ENCODE peak calls at places on chromosomes 2 and 18, in five cellular contexts. B, E, R, O and J are unnamed samples.

GRCh38 chr2:182103531-182103930 is 117.9 kb downstream of the PPP1R1C start:
- DNase-seq in B (no peak), O (no peak), R (no peak), E (no peak), J (no peak)

GRCh38 chr2:101446869-101447268 is 28.0 kb downstream of the RFX8 start:
- DNase-seq in R (peak; percentile 47), E (no peak), O (no peak), B (no peak), J (no peak)

GRCh38 chr2:44136186-44136585 is 32.5 kb upstream of the PPM1B start:
- DNase-seq in O (no peak), B (peak; percentile 44), E (no peak), R (peak; percentile 18), J (no peak)

GRCh38 chr2:171272039-171272438 is 111.3 kb upstream of the TLK1 start:
- DNase-seq in R (peak; percentile 93), E (peak; percentile 20), B (no peak), O (no peak), J (no peak)

GRCh38 chr2:69700381-69700780 is 41.6 kb upstream of the ANXA4 start:
- DNase-seq in O (no peak), B (no peak), E (no peak), R (no peak), J (no peak)

GRCh38 chr2:73614105-73614504 is 28.1 kb downstream of the NAT8 start:
- DNase-seq in R (no peak), B (no peak), O (no peak), E (no peak), J (no peak)

GRCh38 chr2:8511868-8512612 is 169.8 kb upstream of the ID2 start:
- DNase-seq in R (peak; percentile 30), B (no peak), E (no peak), O (no peak), J (no peak)

GRCh38 chr18:500556-501405 is at the start of gene COLEC12:
- DNase-seq in E (peak; percentile 33), O (no peak), R (peak; percentile 61), B (no peak), J (peak; percentile 20)

GRCh38 chr2:19654310-19655090 is 247.3 kb downstream of the TTC32 start:
- DNase-seq in B (no peak), O (no peak), E (no peak), R (no peak), J (no peak)

GRCh38 chr2:12858786-12859185 is 142.1 kb downstream of the TRIB2 start:
- DNase-seq in O (no peak), R (no peak), B (no peak), E (no peak), J (no peak)

GRCh38 chr2:60489269-60489668 is 64.2 kb downstream of the BCL11A start:
- DNase-seq in O (no peak), R (no peak), E (peak; percentile 59), B (no peak), J (no peak)

GRCh38 chr18:12843420-12844346 is 40.4 kb downstream of the PTPN2 start:
- DNase-seq in R (peak; percentile 31), O (no peak), B (no peak), E (no peak), J (no peak)

GRCh38 chr2:100967716-100968115 is 34.4 kb upstream of the RPL31 start:
- DNase-seq in O (no peak), R (no peak), B (no peak), E (no peak), J (no peak)

GRCh38 chr2:231785413-231785812 is 832 bp upstream of the COPS7B start:
- DNase-seq in B (no peak), O (no peak), R (no peak), E (no peak), J (no peak)

GRCh38 chr2:224034027-224034426 is 5.1 kb downstream of the SERPINE2 start:
- DNase-seq in B (no peak), R (no peak), O (no peak), E (no peak), J (no peak)

GRCh38 chr2:230346921-230347533 is 20.0 kb downstream of the SP140L start:
- DNase-seq in B (no peak), R (no peak), O (no peak), E (no peak), J (no peak)

GRCh38 chr2:224882291-224883171 is 159.7 kb downstream of the DOCK10 start:
- DNase-seq in O (no peak), E (no peak), B (no peak), R (peak; percentile 72), J (peak; percentile 14)

GRCh38 chr2:147247749-147248148 is 597.1 kb upstream of the ACVR2A start:
- DNase-seq in E (no peak), B (no peak), R (no peak), O (no peak), J (no peak)

GRCh38 chr2:40101076-40101688 is 322.1 kb upstream of the THUMPD2 start:
- DNase-seq in B (no peak), R (peak; percentile 38), E (no peak), O (no peak), J (no peak)

GRCh38 chr2:223993634-223994232 is 36.5 kb downstream of the MRPL44 start:
- DNase-seq in B (no peak), R (peak; percentile 89), O (no peak), E (peak; percentile 64), J (peak; percentile 92)

GRCh38 chr2:75608684-75609333 is 37.8 kb upstream of the MRPL19 start:
- DNase-seq in E (peak; percentile 35), B (peak; percentile 84), O (peak; percentile 90), R (peak; percentile 63), J (peak; percentile 65)

GRCh38 chr2:237060518-237061312 is 25.0 kb upstream of the COPS8 start:
- DNase-seq in B (peak; percentile 72), O (no peak), E (peak; percentile 55), R (peak; percentile 83), J (peak; percentile 67)

GRCh38 chr2:118312963-118313756 is 224.9 kb downstream of the INSIG2 start:
- DNase-seq in E (no peak), B (peak; percentile 76), O (peak; percentile 14), R (no peak), J (no peak)

GRCh38 chr2:31028415-31028814 is 109.8 kb downstream of the GALNT14 start:
- DNase-seq in B (no peak), O (no peak), R (no peak), E (no peak), J (no peak)

GRCh38 chr2:188787661-188788044 is 186.5 kb upstream of the COL3A1 start:
- DNase-seq in E (no peak), B (no peak), O (no peak), R (peak; percentile 84), J (peak; percentile 23)

GRCh38 chr2:188787002-188787660 is 187.0 kb upstream of the COL3A1 start:
- DNase-seq in E (no peak), B (no peak), R (peak; percentile 85), O (no peak), J (peak; percentile 52)

GRCh38 chr2:188786368-188786781 is 187.8 kb upstream of the COL3A1 start:
- DNase-seq in E (peak; percentile 39), B (no peak), O (no peak), R (peak; percentile 91), J (peak; percentile 76)

GRCh38 chr2:188785515-188785914 is 188.7 kb upstream of the COL3A1 start:
- DNase-seq in R (peak; percentile 53), E (no peak), O (no peak), B (no peak), J (no peak)

GRCh38 chr2:188784269-188784762 is 189.9 kb upstream of the COL3A1 start:
- DNase-seq in B (no peak), E (no peak), R (no peak), O (no peak), J (no peak)
- TF ChIP-seq CTCF in B (peak; percentile 17), E (no peak), R (no peak), O (no peak), J (no peak)

DNA sequence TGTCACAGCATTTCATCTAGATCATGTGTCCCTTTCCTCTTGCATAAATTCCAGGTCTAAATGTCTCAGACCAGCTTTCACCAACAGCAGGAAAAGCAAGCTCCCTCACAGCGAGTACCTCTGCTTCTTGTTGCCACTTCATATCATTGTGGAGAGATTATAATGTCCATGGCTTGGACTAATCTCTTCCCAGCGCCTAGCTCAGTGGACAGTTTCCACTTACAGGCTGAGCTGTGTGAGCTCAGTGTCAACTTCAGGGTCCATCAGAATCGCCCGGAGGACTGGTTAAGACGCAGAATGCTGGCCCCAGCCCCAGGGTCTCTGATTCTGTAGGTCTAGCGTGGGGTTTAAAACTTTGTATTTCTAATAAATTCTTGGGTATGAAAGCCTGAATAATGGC is 54.7 kb downstream of the TMEM163 start:
- DNase-seq in B (no peak), O (no peak), E (no peak), R (no peak), J (no peak)
- H3K4me1 ChIP-seq in B (no peaks in the 10 kb centered on the region), O (peaks cover 12% of the 10 kb centered on the region), E (no peaks in the 10 kb centered on the region), R (peaks cover 21% of the 10 kb centered on the region), J (no peaks in the 10 kb centered on the region)

GRCh38 chr2:168345601-168346000 is 98.2 kb upstream of the STK39 start:
- DNase-seq in R (no peak), B (no peak), O (no peak), E (no peak), J (no peak)

GRCh38 chr2:168344706-168345105 is 97.3 kb upstream of the STK39 start:
- DNase-seq in O (no peak), R (no peak), B (no peak), E (no peak), J (no peak)

GRCh38 chr2:168348076-168348475 is 100.7 kb upstream of the STK39 start:
- DNase-seq in E (peak; percentile 11), R (peak; percentile 56), O (no peak), B (peak; percentile 81), J (peak; percentile 58)

GRCh38 chr2:168343586-168343985 is 96.2 kb upstream of the STK39 start:
- DNase-seq in E (no peak), B (no peak), R (peak; percentile 18), O (no peak), J (no peak)

GRCh38 chr2:168346725-168347477 is 99.5 kb upstream of the STK39 start:
- DNase-seq in O (no peak), B (peak; percentile 69), R (peak; percentile 77), E (peak; percentile 69), J (peak; percentile 80)
- H3K27ac ChIP-seq in O (peak overlapping the region; percentile 58), B (no peak overlapping the region), R (no peak overlapping the region), E (peak overlapping the region; percentile 61), J (no peak overlapping the region)

GRCh38 chr18:14978962-14979535 is 231.1 kb downstream of the ANKRD30B start:
- DNase-seq in O (no peak), B (no peak), E (no peak), R (no peak), J (peak; percentile 44)
- TF ChIP-seq CTCF in O (no peak), B (peak; percentile 13), E (peak; percentile 44), R (no peak), J (peak; percentile 56)

GRCh38 chr2:163077241-163077640 is 238.7 kb upstream of the KCNH7 start:
- DNase-seq in B (no peak), R (no peak), E (no peak), O (no peak), J (peak; percentile 1)
- H3K4me1 ChIP-seq in B (no peaks in the 10 kb centered on the region), R (no peaks in the 10 kb centered on the region), E (no peaks in the 10 kb centered on the region), O (no peaks in the 10 kb centered on the region), J (no peaks in the 10 kb centered on the region)

DNA sequence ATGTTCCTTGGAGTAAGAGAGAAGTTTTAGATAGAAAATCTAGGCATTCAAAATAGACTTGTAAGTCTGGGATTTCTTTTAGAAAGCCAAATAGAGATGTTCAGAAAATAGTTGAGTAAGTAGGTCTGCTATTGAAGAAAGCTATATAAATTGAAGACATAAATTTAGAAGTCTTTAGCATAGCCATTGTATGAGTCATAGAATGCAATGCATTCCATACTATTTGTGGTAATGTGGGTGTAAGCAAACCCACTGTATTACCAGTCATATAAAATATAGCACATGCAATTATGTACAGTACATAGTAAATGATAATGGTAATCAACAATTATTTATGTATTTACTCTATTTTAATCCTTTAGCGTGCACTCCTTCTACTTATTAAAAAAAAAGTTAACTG is 14.1 kb downstream of the MC4R start:
- DNase-seq in E (no peak), R (peak; percentile 7), B (no peak), O (no peak), J (peak; percentile 2)
- H3K27ac ChIP-seq in E (no peak overlapping the region), R (no peak overlapping the region), B (no peak overlapping the region), O (no peak overlapping the region), J (no peak overlapping the region)

GRCh38 chr18:6745504-6746031 is 16.1 kb downstream of the ARHGAP28 start:
- DNase-seq in O (no peak), B (no peak), E (no peak), R (no peak), J (no peak)
- TF ChIP-seq CTCF in O (no peak), B (no peak), E (no peak), R (no peak), J (no peak)